ENCODE peak calls at places on chromosomes 4 and X, in five cellular contexts. G is AG04449, N is psoas muscle, I is colonic mucosa, T is HepG2. M is an unnamed sample.
A peak's percentile ranks its signal among the peaks of the same experiment; 100 is the strongest.

GRCh38 chrX:46912673-46913491 is 661 bp downstream of the JADE3 start:
- DNase-seq in G (no peak), N (peak; percentile 37), I (peak; percentile 40), T (peak; percentile 39), M (no peak)

GRCh38 chr4:6227412-6228157 is 27.2 kb upstream of the JAKMIP1 start:
- DNase-seq in G (no peak), N (no peak), I (no peak), T (no peak), M (no peak)

GRCh38 chr4:8308144-8308543 is 38.6 kb downstream of the HTRA3 start:
- DNase-seq in G (no peak), N (no peak), I (no peak), T (no peak), M (no peak)

GRCh38 chrX:2546496-2546895 is 45.7 kb upstream of the DHRSX start:
- DNase-seq in G (no peak), N (no peak), I (no peak), T (no peak), M (no peak)

GRCh38 chr4:16581117-16581516 is 317.3 kb downstream of the LDB2 start:
- DNase-seq in G (no peak), N (no peak), I (no peak), T (no peak), M (no peak)

GRCh38 chrX:57821703-57822375 is 88.4 kb downstream of the ZXDA start:
- DNase-seq in G (peak; percentile 0), N (no peak), I (peak; percentile 36), T (peak; percentile 43), M (peak; percentile 18)

GRCh38 chr4:67546971-67547370 is 1.7 kb upstream of the CENPC start:
- DNase-seq in G (no peak), N (no peak), I (no peak), T (no peak), M (no peak)

GRCh38 chr4:85257817-85258216 is 217.1 kb upstream of the ARHGAP24 start:
- DNase-seq in G (no peak), N (no peak), I (no peak), T (no peak), M (no peak)

GRCh38 chr4:150578745-150579470 is 3.0 kb upstream of the MAB21L2 start:
- DNase-seq in G (no peak), N (no peak), I (no peak), T (no peak), M (peak; percentile 84)

GRCh38 chr4:147987252-147987651 is 255.4 kb downstream of the ARHGAP10 start:
- DNase-seq in G (no peak), N (no peak), I (no peak), T (no peak), M (no peak)

GRCh38 chrX:140971385-140971784 is 31.0 kb upstream of the SPANXB1 start:
- DNase-seq in G (no peak), N (no peak), I (no peak), T (no peak), M (no peak)

GRCh38 chr4:170336238-170336775 is 246.6 kb upstream of the AADAT start:
- DNase-seq in G (no peak), N (no peak), I (no peak), T (no peak), M (no peak)

GRCh38 chrX:115547448-115547847 is 13.5 kb upstream of the PLS3 start:
- DNase-seq in G (no peak), N (no peak), I (no peak), T (peak; percentile 7), M (no peak)

GRCh38 chrX:8867454-8867853 is 66.3 kb upstream of the FAM9A start:
- DNase-seq in G (no peak), N (no peak), I (no peak), T (no peak), M (no peak)

GRCh38 chrX:126580877-126581276 is 28.3 kb upstream of the DCAF12L1 start:
- DNase-seq in G (no peak), N (no peak), I (no peak), T (no peak), M (no peak)

GRCh38 chr4:40241936-40242590 is 45.2 kb downstream of the RHOH start:
- DNase-seq in G (no peak), N (no peak), I (no peak), T (no peak), M (no peak)

GRCh38 chr4:51859476-51860032 is 16.6 kb downstream of the DCUN1D4 start:
- DNase-seq in G (no peak), N (no peak), I (no peak), T (no peak), M (no peak)

GRCh38 chrX:41010188-41010846 is 74.9 kb upstream of the USP9X start:
- DNase-seq in G (peak; percentile 52), N (peak; percentile 73), I (peak; percentile 82), T (peak; percentile 89), M (no peak)
- TF ChIP-seq CTCF in G (peak; percentile 13), N (peak; percentile 24), I (no peak), T (peak; percentile 19), M (no peak)

GRCh38 chrX:17525266-17525665 is 150.3 kb downstream of the NHS start:
- DNase-seq in G (no peak), N (no peak), I (no peak), T (no peak), M (no peak)

GRCh38 chrX:17519349-17519748 is 144.3 kb downstream of the NHS start:
- DNase-seq in G (no peak), N (peak; percentile 67), I (peak; percentile 28), T (no peak), M (no peak)

GRCh38 chrX:17525762-17526555 is 151.0 kb downstream of the NHS start:
- DNase-seq in G (no peak), N (no peak), I (no peak), T (no peak), M (no peak)

GRCh38 chrX:17520206-17520605 is 145.2 kb downstream of the NHS start:
- DNase-seq in G (no peak), N (no peak), I (no peak), T (no peak), M (no peak)

DNA sequence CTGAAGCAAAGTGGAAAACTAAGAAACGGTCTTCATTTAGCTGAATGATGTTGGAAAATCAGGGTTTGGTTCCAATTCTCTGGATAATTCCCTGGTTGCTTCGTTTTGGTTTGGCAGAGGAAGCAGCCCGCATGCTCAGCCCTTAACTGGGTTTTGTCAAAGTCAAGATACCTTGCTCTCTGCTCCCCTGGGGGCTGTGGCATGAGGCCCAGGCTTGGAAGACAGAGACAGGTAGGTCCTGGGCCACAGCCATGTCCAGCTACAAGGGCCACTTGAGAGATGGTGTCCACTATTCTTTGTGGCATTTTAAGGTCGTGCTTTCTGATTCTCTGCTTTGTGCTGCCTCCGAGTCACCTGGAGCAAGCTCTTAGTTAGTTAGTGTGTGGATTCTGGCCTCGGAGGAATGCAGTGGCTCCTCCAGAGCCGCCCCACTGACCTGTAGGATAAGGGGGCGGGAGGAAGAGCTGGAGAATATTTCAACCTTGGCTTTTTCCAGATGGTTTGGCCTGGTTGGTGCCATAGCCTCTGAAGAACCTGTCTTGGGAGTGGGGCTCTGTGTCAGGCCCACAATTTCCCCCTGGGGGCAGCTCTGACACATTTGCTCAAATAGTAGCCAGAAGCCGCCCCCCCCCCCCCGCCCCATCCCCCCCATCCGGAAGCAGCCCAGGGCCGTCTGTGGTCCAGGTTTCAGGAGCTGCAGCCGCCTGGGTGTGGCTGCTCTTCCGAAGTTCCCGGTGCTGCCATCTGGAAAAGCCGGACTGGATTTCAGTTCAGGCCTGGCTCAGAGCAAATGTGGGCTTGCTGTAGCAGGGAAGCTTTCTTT is 147.1 kb downstream of the NHS start:
- DNase-seq in G (no peak), N (no peak), I (peak; percentile 62), T (no peak), M (no peak)
- H3K4me3 ChIP-seq in G (no peak overlapping the region), N (no peak overlapping the region), I (no peak overlapping the region), T (no peak overlapping the region), M (no peak overlapping the region)

GRCh38 chr4:46274717-46275116 is 115.2 kb downstream of the GABRA2 start:
- DNase-seq in G (no peak), N (no peak), I (no peak), T (peak; percentile 2), M (no peak)
- TF ChIP-seq CTCF in G (no peak), N (no peak), I (no peak), T (no peak), M (peak; percentile 44)

DNA sequence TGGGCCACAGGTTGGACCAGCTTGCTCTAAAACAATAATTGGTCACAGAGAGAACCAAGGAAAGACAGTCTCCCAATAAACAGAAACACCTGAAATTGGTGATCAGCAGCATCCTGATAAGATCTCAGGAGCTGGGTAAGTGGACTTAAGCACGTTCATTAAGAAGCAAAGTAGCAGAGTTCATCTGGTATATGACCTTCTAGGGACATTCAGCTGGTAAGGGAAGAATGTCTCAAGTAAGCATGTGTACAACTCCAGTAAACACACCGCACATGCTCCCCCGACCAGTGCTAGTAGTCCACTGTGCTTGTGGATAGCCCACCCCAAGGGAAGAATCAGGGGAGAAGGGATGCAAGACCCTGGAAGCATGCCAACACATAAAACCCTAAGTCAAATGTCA is 216.9 kb downstream of the EPHA5 start:
- DNase-seq in G (no peak), N (no peak), I (no peak), T (no peak), M (no peak)
- H3K4me3 ChIP-seq in G (no peak overlapping the region), N (no peak overlapping the region), I (no peak overlapping the region), T (no peak overlapping the region), M (no peak overlapping the region)

DNA sequence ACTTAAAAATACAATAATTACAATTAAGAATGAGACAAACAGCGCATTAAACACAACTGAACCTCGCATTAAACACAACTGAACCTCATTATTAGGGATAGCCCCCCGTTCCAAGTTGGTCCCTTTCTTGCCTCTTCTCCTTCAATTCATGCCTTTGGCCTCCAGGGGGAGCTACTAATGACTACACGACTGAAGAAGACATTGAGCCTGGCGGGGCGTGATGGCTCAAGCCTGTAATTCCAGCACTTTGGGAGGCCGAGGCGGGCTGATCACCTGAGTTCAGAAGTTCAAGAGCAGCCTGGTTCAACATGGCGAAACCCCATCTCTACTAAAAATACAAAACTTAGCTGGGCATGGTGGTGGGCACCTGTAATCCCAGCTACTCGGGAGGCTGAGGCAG is 56.4 kb upstream of the NWD2 start:
- DNase-seq in G (no peak), N (no peak), I (peak; percentile 18), T (peak; percentile 10), M (no peak)
- TF ChIP-seq CTCF in G (no peak), N (no peak), I (peak; percentile 14), T (peak; percentile 62), M (peak; percentile 38)